ENCODE peak calls at places on chromosomes 13 and 19, in seven cellular contexts. One of them, this sample, is unnamed.

GRCh38 chr13:43787998-43788397 is 1.2 kb upstream of the ENOX1 start:
- DNase-seq in H9: no peak
- DNase-seq in neuronal stem cell: peak
- DNase-seq in mesendoderm: peak
- DNase-seq in H1: no peak
- DNase-seq in mesenchymal stem cell: peak
- DNase-seq in trophoblast cell: peak
- DNase-seq in this sample: peak

GRCh38 chr13:51477149-51477548 is 24.3 kb upstream of the INTS6 start:
- DNase-seq in H9: no peak
- DNase-seq in neuronal stem cell: no peak
- DNase-seq in mesendoderm: no peak
- DNase-seq in H1: no peak
- DNase-seq in mesenchymal stem cell: no peak
- DNase-seq in trophoblast cell: no peak
- DNase-seq in this sample: no peak

GRCh38 chr19:308471-309205 is 17.4 kb upstream of the PLPP2 start:
- DNase-seq in H9: no peak
- DNase-seq in neuronal stem cell: no peak
- DNase-seq in mesendoderm: no peak
- DNase-seq in H1: no peak
- DNase-seq in mesenchymal stem cell: no peak
- DNase-seq in trophoblast cell: no peak
- DNase-seq in this sample: no peak

GRCh38 chr19:48989701-48990291 is 3.3 kb downstream of the GYS1 start:
- DNase-seq in H9: no peak
- DNase-seq in neuronal stem cell: no peak
- DNase-seq in mesendoderm: no peak
- DNase-seq in H1: no peak
- DNase-seq in mesenchymal stem cell: no peak
- DNase-seq in trophoblast cell: peak
- DNase-seq in this sample: no peak

GRCh38 chr19:10238172-10238783 is 7.1 kb upstream of the S1PR2 start:
- DNase-seq in H9: no peak
- DNase-seq in neuronal stem cell: no peak
- DNase-seq in mesendoderm: no peak
- DNase-seq in H1: no peak
- DNase-seq in mesenchymal stem cell: peak
- DNase-seq in trophoblast cell: no peak
- DNase-seq in this sample: peak

GRCh38 chr13:75222031-75222430 is 259.9 kb downstream of the TBC1D4 start:
- DNase-seq in H9: no peak
- DNase-seq in neuronal stem cell: no peak
- DNase-seq in mesendoderm: no peak
- DNase-seq in H1: no peak
- DNase-seq in mesenchymal stem cell: no peak
- DNase-seq in trophoblast cell: no peak
- DNase-seq in this sample: peak

GRCh38 chr13:99689955-99690354 is 188.7 kb downstream of the TM9SF2 start:
- DNase-seq in H9: peak
- DNase-seq in neuronal stem cell: no peak
- DNase-seq in mesendoderm: peak
- DNase-seq in H1: no peak
- DNase-seq in mesenchymal stem cell: no peak
- DNase-seq in trophoblast cell: no peak
- DNase-seq in this sample: no peak

GRCh38 chr19:57978586-57979289 is 4.4 kb upstream of the C19orf18 start:
- DNase-seq in H9: no peak
- DNase-seq in neuronal stem cell: no peak
- DNase-seq in mesendoderm: peak
- DNase-seq in H1: no peak
- DNase-seq in mesenchymal stem cell: peak
- DNase-seq in trophoblast cell: no peak
- DNase-seq in this sample: no peak

GRCh38 chr19:6056801-6057650 is 53.3 kb downstream of the RFX2 start:
- DNase-seq in H9: peak
- DNase-seq in neuronal stem cell: no peak
- DNase-seq in mesendoderm: peak
- DNase-seq in H1: no peak
- DNase-seq in mesenchymal stem cell: peak
- DNase-seq in trophoblast cell: peak
- DNase-seq in this sample: peak

DNA sequence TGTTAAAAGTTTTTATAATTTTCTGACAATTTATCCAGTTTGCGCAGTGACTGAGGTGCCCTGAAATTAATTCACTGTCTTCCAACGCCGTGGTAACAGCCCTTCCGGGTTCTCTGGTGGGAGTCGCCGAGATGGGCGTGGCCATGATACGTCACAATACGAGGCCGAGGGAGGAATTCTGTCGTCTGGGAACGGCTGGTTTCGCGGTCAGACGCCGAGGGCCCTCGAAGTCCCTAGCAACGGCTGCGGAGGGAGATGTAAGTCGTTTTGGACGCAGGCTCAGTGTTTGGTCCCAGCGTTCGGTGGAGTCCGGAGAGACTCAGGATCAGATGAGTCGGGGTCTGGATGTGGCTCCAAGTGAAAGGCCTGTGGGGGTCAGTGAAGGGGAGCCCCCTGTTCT is 21.7 kb downstream of the ZNF613 start:
- DNase-seq in H9: no peak
- DNase-seq in neuronal stem cell: no peak
- DNase-seq in mesendoderm: no peak
- DNase-seq in H1: no peak
- DNase-seq in mesenchymal stem cell: no peak
- DNase-seq in trophoblast cell: no peak
- DNase-seq in this sample: peak
- H2BK120ac ChIP-seq in H9: no peak
- H2BK120ac ChIP-seq in neuronal stem cell: no peak
- H2BK120ac ChIP-seq in mesendoderm: no peak
- H2BK120ac ChIP-seq in H1: no peak
- H2BK120ac ChIP-seq in mesenchymal stem cell: no peak
- H2BK120ac ChIP-seq in trophoblast cell: no peak
- H2BK120ac ChIP-seq in this sample: no peak

GRCh38 chr19:35178701-35179100 is 24.2 kb downstream of the FXYD5 start:
- DNase-seq in H9: peak
- DNase-seq in neuronal stem cell: no peak
- DNase-seq in mesendoderm: no peak
- DNase-seq in H1: no peak
- DNase-seq in mesenchymal stem cell: no peak
- DNase-seq in trophoblast cell: no peak
- DNase-seq in this sample: no peak
- H2BK120ac ChIP-seq in H9: no peak
- H2BK120ac ChIP-seq in neuronal stem cell: no peak
- H2BK120ac ChIP-seq in mesendoderm: no peak
- H2BK120ac ChIP-seq in H1: no peak
- H2BK120ac ChIP-seq in mesenchymal stem cell: no peak
- H2BK120ac ChIP-seq in trophoblast cell: no peak
- H2BK120ac ChIP-seq in this sample: no peak

GRCh38 chr13:26787961-26788360 is 27.4 kb upstream of the GPR12 start:
- DNase-seq in H9: no peak
- DNase-seq in neuronal stem cell: no peak
- DNase-seq in mesendoderm: no peak
- DNase-seq in H1: no peak
- DNase-seq in mesenchymal stem cell: no peak
- DNase-seq in trophoblast cell: no peak
- DNase-seq in this sample: no peak
- H2BK120ac ChIP-seq in H9: no peak
- H2BK120ac ChIP-seq in neuronal stem cell: no peak
- H2BK120ac ChIP-seq in mesendoderm: no peak
- H2BK120ac ChIP-seq in H1: no peak
- H2BK120ac ChIP-seq in mesenchymal stem cell: no peak
- H2BK120ac ChIP-seq in trophoblast cell: no peak
- H2BK120ac ChIP-seq in this sample: no peak

DNA sequence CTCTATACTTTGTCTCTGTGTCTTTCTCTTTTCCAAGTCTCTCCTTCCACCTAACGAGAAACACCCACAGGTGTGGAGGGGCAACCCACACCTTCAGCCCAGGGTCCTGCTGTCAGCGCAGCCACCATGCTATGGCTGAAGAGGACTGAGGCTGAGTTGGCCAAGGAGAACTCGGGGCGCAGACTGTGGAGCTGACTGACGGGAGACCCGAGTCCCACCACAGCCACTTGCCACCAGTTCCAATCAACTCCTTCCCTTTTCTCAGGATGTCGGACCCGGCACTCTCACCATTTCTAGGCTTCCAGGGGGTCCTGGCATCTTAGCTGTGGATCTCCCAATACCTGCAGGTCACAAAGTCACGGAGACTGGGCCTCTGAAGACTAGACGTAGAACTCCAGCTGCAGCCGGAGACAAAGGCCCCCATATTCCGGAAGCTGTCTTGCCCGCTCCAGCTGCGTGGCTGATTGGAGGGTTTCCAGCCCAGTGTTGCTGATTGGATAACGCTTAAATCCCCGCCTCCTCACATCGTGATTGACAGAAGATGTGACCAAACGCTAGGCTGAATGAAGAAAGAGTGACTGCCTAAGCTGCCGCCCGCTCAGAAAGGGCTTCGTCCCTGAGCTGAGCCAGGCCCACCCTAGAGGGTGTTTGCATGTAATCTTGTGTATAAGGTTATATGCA is 63.6 kb downstream of the ZNF429 start:
- DNase-seq in H9: no peak
- DNase-seq in neuronal stem cell: no peak
- DNase-seq in mesendoderm: no peak
- DNase-seq in H1: no peak
- DNase-seq in mesenchymal stem cell: no peak
- DNase-seq in trophoblast cell: peak
- DNase-seq in this sample: peak
- H2BK120ac ChIP-seq in H9: no peak
- H2BK120ac ChIP-seq in neuronal stem cell: no peak
- H2BK120ac ChIP-seq in mesendoderm: no peak
- H2BK120ac ChIP-seq in H1: no peak
- H2BK120ac ChIP-seq in mesenchymal stem cell: no peak
- H2BK120ac ChIP-seq in trophoblast cell: no peak
- H2BK120ac ChIP-seq in this sample: no peak

This sample was measured in IMR-90.